ENCODE peak calls at places on chromosome 13, in four cellular contexts. One of them, this sample, is unnamed. For H3K27me3 and H3K9me3, the result is how much of the 10 kb centered on the place peaks cover.

GRCh38 chr13:45331123-45331619 is 9.8 kb downstream of the TPT1 start:
- DNase-seq in PC-9: no peak
- DNase-seq in fibroblast of lung: no peak
- DNase-seq in transverse colon: no peak
- DNase-seq in this sample: no peak

GRCh38 chr13:106373989-106374572 is 161.4 kb downstream of the EFNB2 start:
- DNase-seq in PC-9: no peak
- DNase-seq in fibroblast of lung: peak
- DNase-seq in transverse colon: no peak
- DNase-seq in this sample: no peak

GRCh38 chr13:62046512-62046911 is 630.9 kb upstream of the PCDH20 start:
- DNase-seq in PC-9: no peak
- DNase-seq in fibroblast of lung: no peak
- DNase-seq in transverse colon: no peak
- DNase-seq in this sample: no peak

GRCh38 chr13:95067303-95067702 is 233.9 kb downstream of the ABCC4 start:
- DNase-seq in PC-9: no peak
- DNase-seq in fibroblast of lung: peak
- DNase-seq in transverse colon: no peak
- DNase-seq in this sample: no peak

GRCh38 chr13:44331912-44332840 is 41.4 kb upstream of the SERP2 start:
- DNase-seq in PC-9: no peak
- DNase-seq in fibroblast of lung: peak
- DNase-seq in transverse colon: peak
- DNase-seq in this sample: no peak

GRCh38 chr13:65985632-65986031 is 1244.5 kb downstream of the PCDH9 start:
- DNase-seq in PC-9: no peak
- DNase-seq in fibroblast of lung: no peak
- DNase-seq in transverse colon: no peak
- DNase-seq in this sample: no peak

GRCh38 chr13:43876366-43876765 is 3.2 kb downstream of the CCDC122 start:
- DNase-seq in PC-9: no peak
- DNase-seq in fibroblast of lung: no peak
- DNase-seq in transverse colon: no peak
- DNase-seq in this sample: no peak

GRCh38 chr13:47826481-47826880 is 174.6 kb downstream of the SUCLA2 start:
- DNase-seq in PC-9: no peak
- DNase-seq in fibroblast of lung: peak
- DNase-seq in transverse colon: no peak
- DNase-seq in this sample: no peak

GRCh38 chr13:36345438-36346221 is 564 bp downstream of the SPART start:
- DNase-seq in PC-9: peak
- DNase-seq in fibroblast of lung: peak
- DNase-seq in transverse colon: peak
- DNase-seq in this sample: peak

GRCh38 chr13:29696606-29697005 is 101.1 kb upstream of the SLC7A1 start:
- DNase-seq in PC-9: no peak
- DNase-seq in fibroblast of lung: no peak
- DNase-seq in transverse colon: no peak
- DNase-seq in this sample: no peak

DNA sequence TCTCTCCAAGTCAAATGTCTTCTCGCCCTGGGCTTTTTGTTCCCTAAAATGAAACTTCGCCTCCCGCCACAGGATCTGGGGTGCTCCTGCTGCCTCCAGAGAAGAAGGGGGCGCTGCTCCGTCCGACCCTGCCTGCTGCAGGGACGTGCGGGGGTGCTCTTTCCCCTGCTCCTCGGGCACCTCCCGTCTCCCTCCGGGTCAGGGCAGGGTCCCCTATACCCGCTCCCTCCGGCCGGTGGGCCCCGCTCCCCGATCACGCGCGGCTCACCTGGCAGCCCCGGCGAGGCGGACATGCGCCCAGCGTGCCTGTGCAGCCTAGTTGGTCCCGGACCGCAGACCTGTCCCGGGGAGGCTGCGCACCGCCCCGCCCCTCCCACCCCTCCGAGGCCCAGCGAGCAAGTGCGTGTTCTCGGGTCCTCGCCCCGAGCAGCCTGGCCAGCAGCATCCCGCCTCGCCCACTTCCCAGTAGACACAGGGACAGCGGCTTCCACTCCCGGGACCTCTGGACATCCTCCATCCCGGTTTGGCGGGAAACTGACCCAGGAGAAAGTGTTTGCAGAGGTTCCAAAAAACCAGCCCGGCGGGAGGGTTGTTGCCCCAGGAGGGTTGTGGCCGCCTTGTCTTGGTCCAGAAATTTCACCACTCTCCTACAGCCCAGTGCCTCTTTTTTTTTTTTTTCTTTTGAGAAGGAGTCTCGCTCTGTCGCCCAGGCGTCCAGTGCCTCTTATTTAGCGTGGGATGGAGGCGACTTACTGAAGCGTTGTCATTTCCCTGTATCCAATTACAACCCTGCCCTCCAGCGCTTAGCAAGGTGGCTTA is at the start of gene OXGR1:
- DNase-seq in PC-9: no peak
- DNase-seq in fibroblast of lung: no peak
- DNase-seq in transverse colon: peak
- DNase-seq in this sample: no peak
- TF ChIP-seq CTCF in PC-9: no peak
- TF ChIP-seq CTCF in fibroblast of lung: no peak
- TF ChIP-seq CTCF in transverse colon: no peak
- TF ChIP-seq CTCF in this sample: no peak

DNA sequence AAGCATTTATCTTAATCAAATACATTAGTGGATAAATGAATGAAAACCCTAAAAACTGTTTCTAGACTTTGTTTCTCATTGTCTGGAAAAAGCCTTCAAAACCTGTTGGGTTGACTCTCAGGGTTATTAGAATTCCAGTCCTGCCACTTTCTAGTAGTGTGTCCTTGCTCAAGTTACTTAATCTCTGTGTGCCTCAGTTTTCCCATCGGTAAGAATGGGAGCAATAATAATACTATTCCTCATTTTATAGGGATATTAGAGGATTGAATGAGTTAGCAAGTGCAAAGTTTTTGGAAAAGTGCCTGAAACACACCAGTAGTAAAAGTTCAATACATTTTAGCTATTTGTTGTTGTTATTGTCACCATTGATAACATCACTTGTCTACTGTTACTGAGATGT is 2.9 kb downstream of the URAD start:
- DNase-seq in PC-9: no peak
- DNase-seq in fibroblast of lung: no peak
- DNase-seq in transverse colon: no peak
- DNase-seq in this sample: no peak
- H3K27me3 ChIP-seq in PC-9: under half
- H3K27me3 ChIP-seq in fibroblast of lung: under half
- H3K27me3 ChIP-seq in transverse colon: under half
- H3K27me3 ChIP-seq in this sample: under half

GRCh38 chr13:27927444-27928352 is 7.9 kb downstream of the PDX1 start:
- DNase-seq in PC-9: no peak
- DNase-seq in fibroblast of lung: no peak
- DNase-seq in transverse colon: no peak
- DNase-seq in this sample: no peak
- H3K9me3 ChIP-seq in PC-9: under half
- H3K9me3 ChIP-seq in fibroblast of lung: under half
- H3K9me3 ChIP-seq in transverse colon: under half
- H3K9me3 ChIP-seq in this sample: under half

GRCh38 chr13:33441015-33441414 is 155.5 kb upstream of the STARD13 start:
- DNase-seq in PC-9: peak
- DNase-seq in fibroblast of lung: peak
- DNase-seq in transverse colon: peak
- DNase-seq in this sample: no peak
- TF ChIP-seq CTCF in PC-9: peak
- TF ChIP-seq CTCF in fibroblast of lung: no peak
- TF ChIP-seq CTCF in transverse colon: peak
- TF ChIP-seq CTCF in this sample: no peak

GRCh38 chr13:113793718-113794085 is 34.7 kb downstream of the TMEM255B start:
- DNase-seq in PC-9: no peak
- DNase-seq in fibroblast of lung: no peak
- DNase-seq in transverse colon: no peak
- DNase-seq in this sample: no peak

GRCh38 chr13:113794086-113794485 is 35.1 kb downstream of the TMEM255B start:
- DNase-seq in PC-9: no peak
- DNase-seq in fibroblast of lung: no peak
- DNase-seq in transverse colon: no peak
- DNase-seq in this sample: no peak

GRCh38 chr13:113791761-113792160 is 32.7 kb downstream of the TMEM255B start:
- DNase-seq in PC-9: no peak
- DNase-seq in fibroblast of lung: no peak
- DNase-seq in transverse colon: no peak
- DNase-seq in this sample: no peak

GRCh38 chr13:113792236-113792770 is 33.3 kb downstream of the TMEM255B start:
- DNase-seq in PC-9: no peak
- DNase-seq in fibroblast of lung: no peak
- DNase-seq in transverse colon: no peak
- DNase-seq in this sample: no peak

GRCh38 chr13:113792821-113793717 is 34.0 kb downstream of the TMEM255B start:
- DNase-seq in PC-9: no peak
- DNase-seq in fibroblast of lung: no peak
- DNase-seq in transverse colon: peak
- DNase-seq in this sample: no peak
- H3K27me3 ChIP-seq in PC-9: half or more
- H3K27me3 ChIP-seq in fibroblast of lung: under half
- H3K27me3 ChIP-seq in transverse colon: under half
- H3K27me3 ChIP-seq in this sample: under half

GRCh38 chr13:112208656-112209055 is 141.7 kb downstream of the SOX1 start:
- DNase-seq in PC-9: no peak
- DNase-seq in fibroblast of lung: no peak
- DNase-seq in transverse colon: no peak
- DNase-seq in this sample: no peak
- H3K9me3 ChIP-seq in PC-9: under half
- H3K9me3 ChIP-seq in fibroblast of lung: under half
- H3K9me3 ChIP-seq in transverse colon: under half
- H3K9me3 ChIP-seq in this sample: under half

GRCh38 chr13:25406377-25406776 is 34.6 kb downstream of the ATP8A2 start:
- DNase-seq in PC-9: no peak
- DNase-seq in fibroblast of lung: no peak
- DNase-seq in transverse colon: no peak
- DNase-seq in this sample: no peak
- TF ChIP-seq CTCF in PC-9: no peak
- TF ChIP-seq CTCF in fibroblast of lung: no peak
- TF ChIP-seq CTCF in transverse colon: no peak
- TF ChIP-seq CTCF in this sample: no peak

DNA sequence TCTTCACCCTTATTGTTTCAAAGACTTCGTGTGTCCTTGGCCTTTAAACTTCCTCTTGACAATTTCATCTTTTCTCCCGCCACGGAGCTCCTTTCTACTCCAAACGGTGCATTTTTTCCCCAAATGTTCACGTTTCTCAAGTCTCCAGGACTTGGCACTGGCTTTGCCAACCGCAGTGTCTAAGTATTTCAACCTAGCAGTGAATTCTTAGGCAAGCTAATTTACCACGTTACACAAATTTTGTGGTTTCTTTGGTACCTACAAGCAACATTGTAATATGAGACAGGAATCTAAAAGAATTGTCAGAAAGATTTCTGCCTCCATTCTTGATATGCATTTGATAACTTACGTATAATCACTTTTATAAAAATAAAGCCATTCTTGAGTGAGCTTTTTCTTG is 10.8 kb downstream of the ZIC2 start:
- DNase-seq in PC-9: no peak
- DNase-seq in fibroblast of lung: no peak
- DNase-seq in transverse colon: no peak
- DNase-seq in this sample: no peak
- H3K27me3 ChIP-seq in PC-9: under half
- H3K27me3 ChIP-seq in fibroblast of lung: half or more
- H3K27me3 ChIP-seq in transverse colon: half or more
- H3K27me3 ChIP-seq in this sample: half or more

DNA sequence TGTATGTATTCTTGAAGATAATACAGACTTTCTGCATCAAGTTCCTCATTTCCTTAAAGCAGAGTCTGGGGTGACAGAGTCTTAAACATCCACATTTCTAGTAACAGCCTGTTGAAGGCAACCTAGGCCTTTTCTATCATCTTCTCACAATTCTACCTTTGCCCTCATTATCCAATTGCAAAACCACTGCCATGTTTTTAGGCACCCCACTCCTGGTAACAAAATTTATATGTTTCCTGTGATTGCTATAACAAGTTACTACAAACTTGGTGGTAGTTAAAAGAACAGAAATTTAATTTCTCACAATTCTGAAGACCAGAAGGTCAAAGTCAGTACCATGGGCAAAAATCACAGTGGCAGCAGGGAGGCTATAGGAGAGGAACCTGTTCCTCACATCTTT is 33.1 kb downstream of the TUBA3C start:
- DNase-seq in PC-9: no peak
- DNase-seq in fibroblast of lung: no peak
- DNase-seq in transverse colon: no peak
- DNase-seq in this sample: no peak
- H3K9me3 ChIP-seq in PC-9: under half
- H3K9me3 ChIP-seq in fibroblast of lung: under half
- H3K9me3 ChIP-seq in transverse colon: under half
- H3K9me3 ChIP-seq in this sample: under half

GRCh38 chr13:21970918-21971317 is 300.0 kb downstream of the FGF9 start:
- DNase-seq in PC-9: no peak
- DNase-seq in fibroblast of lung: no peak
- DNase-seq in transverse colon: no peak
- DNase-seq in this sample: no peak
- TF ChIP-seq CTCF in PC-9: no peak
- TF ChIP-seq CTCF in fibroblast of lung: no peak
- TF ChIP-seq CTCF in transverse colon: no peak
- TF ChIP-seq CTCF in this sample: no peak